ENCODE peak calls at places on chromosomes 5 and 9, in six cellular contexts. Y, X, Z, H, O and J are unnamed samples. For H3K4me1, the result is how much of the 10 kb centered on the place peaks cover.

GRCh38 chr9:127746959-127747569 is 12.0 kb upstream of the TOR2A start:
- DNase-seq in Y (no peak), X (no peak), Z (no peak), H (no peak), O (no peak), J (no peak)

GRCh38 chr5:31678180-31678579 is 39.2 kb downstream of the PDZD2 start:
- DNase-seq in Y (peak), X (no peak), Z (no peak), H (no peak), O (peak), J (peak)

GRCh38 chr5:166720026-166720425 is 1571.4 kb upstream of the WWC1 start:
- DNase-seq in Y (no peak), X (no peak), Z (no peak), H (no peak), O (no peak), J (no peak)

GRCh38 chr5:106825379-106825778 is 845.4 kb downstream of the EFNA5 start:
- DNase-seq in Y (no peak), X (no peak), Z (no peak), H (no peak), O (no peak), J (no peak)

GRCh38 chr5:91245871-91246270 is 137.2 kb downstream of the ARRDC3 start:
- DNase-seq in Y (no peak), X (no peak), Z (no peak), H (no peak), O (no peak), J (no peak)

GRCh38 chr5:172450861-172451695 is 3.2 kb downstream of the SH3PXD2B start:
- DNase-seq in Y (no peak), X (no peak), Z (no peak), H (no peak), O (no peak), J (no peak)

GRCh38 chr9:100525563-100525962 is 52.3 kb upstream of the CAVIN4 start:
- DNase-seq in Y (no peak), X (no peak), Z (no peak), H (no peak), O (no peak), J (no peak)

GRCh38 chr9:113756476-113757198 is 119.5 kb upstream of the ZNF618 start:
- DNase-seq in Y (no peak), X (no peak), Z (no peak), H (no peak), O (no peak), J (no peak)

GRCh38 chr5:96995419-96995818 is 59.5 kb downstream of the LNPEP start:
- DNase-seq in Y (no peak), X (no peak), Z (no peak), H (no peak), O (no peak), J (no peak)

GRCh38 chr9:133334161-133334560 is 1.8 kb downstream of the SURF6 start:
- DNase-seq in Y (no peak), X (no peak), Z (no peak), H (no peak), O (peak), J (no peak)

GRCh38 chr9:123089040-123089439 is 55.6 kb downstream of the GPR21 start:
- DNase-seq in Y (no peak), X (no peak), Z (no peak), H (no peak), O (no peak), J (no peak)

GRCh38 chr5:119378075-119378699 is 22.4 kb downstream of the TNFAIP8 start:
- DNase-seq in Y (no peak), X (no peak), Z (no peak), H (no peak), O (no peak), J (no peak)

GRCh38 chr9:111674319-111674718 is 12.9 kb downstream of the GNG10 start:
- DNase-seq in Y (no peak), X (no peak), Z (no peak), H (no peak), O (no peak), J (no peak)

GRCh38 chr9:128124873-128125574 is 2.5 kb downstream of the PTGES2 start:
- DNase-seq in Y (no peak), X (no peak), Z (peak), H (peak), O (peak), J (peak)

GRCh38 chr9:65458992-65459391 is 174.0 kb upstream of the FOXD4L5 start:
- DNase-seq in Y (no peak), X (no peak), Z (no peak), H (no peak), O (no peak), J (no peak)

GRCh38 chr5:136036991-136037705 is 8.4 kb downstream of the TGFBI start:
- DNase-seq in Y (peak), X (no peak), Z (peak), H (no peak), O (no peak), J (no peak)

GRCh38 chr9:37984672-37985611 is 81.0 kb upstream of the SLC25A51 start:
- DNase-seq in Y (no peak), X (no peak), Z (no peak), H (no peak), O (peak), J (no peak)

GRCh38 chr5:167945542-167946384 is 345.7 kb upstream of the WWC1 start:
- DNase-seq in Y (no peak), X (no peak), Z (no peak), H (no peak), O (peak), J (peak)

GRCh38 chr5:73125289-73125688 is 4.9 kb downstream of the TMEM171 start:
- DNase-seq in Y (no peak), X (no peak), Z (no peak), H (no peak), O (no peak), J (no peak)

GRCh38 chr5:132074772-132075718 is 1.5 kb downstream of the CSF2 start:
- DNase-seq in Y (no peak), X (no peak), Z (no peak), H (peak), O (no peak), J (no peak)

GRCh38 chr5:36722913-36723312 is 116.5 kb downstream of the SLC1A3 start:
- DNase-seq in Y (no peak), X (no peak), Z (peak), H (no peak), O (no peak), J (no peak)

GRCh38 chr9:73172811-73173210 is 21.1 kb downstream of the ANXA1 start:
- DNase-seq in Y (no peak), X (no peak), Z (no peak), H (no peak), O (no peak), J (no peak)

GRCh38 chr5:148972958-148973357 is 89.9 kb downstream of the SH3TC2 start:
- DNase-seq in Y (peak), X (no peak), Z (no peak), H (no peak), O (peak), J (no peak)

GRCh38 chr5:150022163-150022540 is 21.6 kb downstream of the HMGXB3 start:
- DNase-seq in Y (no peak), X (no peak), Z (no peak), H (peak), O (no peak), J (no peak)

GRCh38 chr5:9045946-9046345 is 499.9 kb downstream of the SEMA5A start:
- DNase-seq in Y (no peak), X (no peak), Z (no peak), H (no peak), O (no peak), J (no peak)

GRCh38 chr9:81022177-81022576 is 667.2 kb downstream of the TLE1 start:
- DNase-seq in Y (no peak), X (no peak), Z (no peak), H (no peak), O (no peak), J (no peak)

GRCh38 chr5:9269024-9269423 is 276.9 kb downstream of the SEMA5A start:
- DNase-seq in Y (no peak), X (no peak), Z (no peak), H (no peak), O (no peak), J (no peak)

GRCh38 chr5:172599204-172599567 is 41.9 kb upstream of the NEURL1B start:
- DNase-seq in Y (no peak), X (no peak), Z (no peak), H (no peak), O (peak), J (no peak)

GRCh38 chr5:159891371-159891770 is 24.9 kb upstream of the ADRA1B start:
- DNase-seq in Y (no peak), X (no peak), Z (no peak), H (peak), O (no peak), J (no peak)

GRCh38 chr9:14159440-14160222 is 154.3 kb downstream of the NFIB start:
- DNase-seq in Y (no peak), X (no peak), Z (no peak), H (no peak), O (no peak), J (no peak)

GRCh38 chr5:36870399-36871040 is 6.0 kb upstream of the NIPBL start:
- DNase-seq in Y (no peak), X (no peak), Z (no peak), H (no peak), O (no peak), J (no peak)

GRCh38 chr9:135047521-135047920 is 39.9 kb upstream of the OLFM1 start:
- DNase-seq in Y (no peak), X (no peak), Z (peak), H (no peak), O (no peak), J (no peak)

GRCh38 chr5:132271251-132272246 is 14.1 kb downstream of the PDLIM4 start:
- DNase-seq in Y (no peak), X (no peak), Z (peak), H (no peak), O (no peak), J (no peak)

GRCh38 chr9:134860510-134860909 is 20.1 kb upstream of the FCN2 start:
- DNase-seq in Y (no peak), X (no peak), Z (no peak), H (no peak), O (no peak), J (peak)

GRCh38 chr5:62786099-62786498 is 207.5 kb downstream of the LRRC70 start:
- DNase-seq in Y (no peak), X (no peak), Z (no peak), H (no peak), O (no peak), J (no peak)

GRCh38 chr5:176474476-176474875 is 26.3 kb downstream of the FAF2 start:
- DNase-seq in Y (no peak), X (no peak), Z (no peak), H (no peak), O (no peak), J (no peak)

GRCh38 chr5:2112128-2112808 is 229.5 kb upstream of the IRX4 start:
- DNase-seq in Y (no peak), X (no peak), Z (no peak), H (no peak), O (no peak), J (no peak)

GRCh38 chr9:114657705-114658104 is at the start of gene TEX53:
- DNase-seq in Y (no peak), X (no peak), Z (no peak), H (no peak), O (no peak), J (no peak)

GRCh38 chr5:138492552-138493045 is 27.3 kb downstream of the EGR1 start:
- DNase-seq in Y (no peak), X (no peak), Z (no peak), H (no peak), O (no peak), J (no peak)
- TF ChIP-seq POLR2A in Y (no peak), X (no peak), Z (no peak), H (no peak), O (no peak), J (no peak)

DNA sequence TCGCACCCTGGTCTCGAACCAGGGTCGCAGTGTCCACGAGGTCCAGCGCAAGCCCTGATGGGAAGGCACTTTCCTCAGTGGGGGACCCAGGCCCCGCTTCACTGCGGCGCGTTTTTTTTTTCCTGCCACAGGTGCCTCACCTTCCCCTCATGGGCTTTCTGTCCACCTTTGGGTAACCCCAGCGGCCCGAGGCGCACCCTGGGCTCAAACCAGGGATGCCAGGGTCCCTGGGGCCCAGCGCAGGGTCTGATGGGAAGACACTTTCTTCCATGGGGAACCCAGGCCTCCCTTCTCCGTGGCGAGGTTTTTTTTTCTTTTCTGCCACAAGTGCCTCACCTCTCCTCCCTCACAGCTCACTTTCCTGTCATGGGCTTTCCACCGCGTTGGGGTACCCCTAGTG is 1269.9 kb downstream of the FOXD4L5 start:
- DNase-seq in Y (no peak), X (no peak), Z (no peak), H (no peak), O (no peak), J (no peak)
- H3K4me1 ChIP-seq in Y (under half), X (under half), Z (under half), H (under half), O (under half), J (under half)

GRCh38 chr9:121372563-121373400 is 2.7 kb upstream of the STOM start:
- DNase-seq in Y (peak), X (no peak), Z (no peak), H (no peak), O (peak), J (no peak)
- TF ChIP-seq POLR2A in Y (peak), X (no peak), Z (no peak), H (no peak), O (no peak), J (no peak)

GRCh38 chr9:137456061-137456863 is 2.9 kb downstream of the NSMF start:
- DNase-seq in Y (no peak), X (no peak), Z (no peak), H (no peak), O (no peak), J (no peak)

GRCh38 chr9:137457406-137458193 is 1.5 kb downstream of the NSMF start:
- DNase-seq in Y (no peak), X (no peak), Z (no peak), H (no peak), O (peak), J (peak)

GRCh38 chr9:137458194-137459146 is 664 bp downstream of the NSMF start:
- DNase-seq in Y (no peak), X (no peak), Z (no peak), H (no peak), O (peak), J (peak)

GRCh38 chr9:137455361-137455991 is 3.7 kb downstream of the NSMF start:
- DNase-seq in Y (no peak), X (no peak), Z (no peak), H (no peak), O (peak), J (peak)

DNA sequence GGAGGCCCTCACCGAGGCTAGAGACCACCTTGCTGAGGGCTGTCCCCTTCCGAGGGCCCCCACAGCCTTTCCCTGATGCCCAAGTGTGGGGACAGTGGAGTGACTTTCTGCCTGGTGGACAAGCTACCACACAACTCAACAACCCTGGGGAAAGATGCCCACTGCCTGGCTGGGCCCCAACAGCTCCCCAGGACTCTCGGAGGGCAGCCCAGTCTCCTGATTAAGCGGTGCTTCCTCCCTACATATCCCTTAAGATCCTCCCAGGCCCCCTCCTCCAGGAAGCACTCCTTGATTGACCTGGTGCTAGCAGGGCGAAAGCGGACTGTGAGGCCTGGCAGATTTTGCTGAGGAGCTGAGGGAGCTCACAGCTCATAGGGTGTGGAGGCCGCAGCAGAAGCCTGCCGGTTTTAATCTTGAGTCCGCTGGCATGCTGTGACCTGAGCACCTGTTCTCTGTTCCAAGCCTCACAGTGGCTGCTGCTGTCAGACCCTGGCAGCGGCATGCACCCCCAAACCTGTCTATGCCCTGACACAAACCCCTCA is 2.2 kb downstream of the NSMF start:
- DNase-seq in Y (no peak), X (no peak), Z (no peak), H (no peak), O (no peak), J (peak)
- H3K4me1 ChIP-seq in Y (under half), X (under half), Z (half or more), H (under half), O (under half), J (under half)